ENCODE peak calls at places on chromosomes 16 and 17, in seven cellular contexts. One of them, this sample, is unnamed. For H3K4me1 and H3K9me3, the result is how much of the 10 kb centered on the place peaks cover.

GRCh38 chr17:39270923-39271322 is 45.2 kb upstream of the STAC2 start:
- DNase-seq in Panc1: peak
- DNase-seq in GM12878: no peak
- DNase-seq in Karpas-422: peak
- DNase-seq in cardiac muscle cell: no peak
- DNase-seq in kidney: no peak
- DNase-seq in H1: no peak
- DNase-seq in this sample: no peak

GRCh38 chr16:89697616-89698331 is 3.7 kb downstream of the SPATA2L start:
- DNase-seq in cardiac muscle cell: no peak
- DNase-seq in GM12878: no peak
- DNase-seq in kidney: peak
- DNase-seq in H1: no peak
- DNase-seq in Panc1: no peak
- DNase-seq in Karpas-422: no peak
- DNase-seq in this sample: no peak

GRCh38 chr17:2745317-2746037 is 4.0 kb downstream of the CCDC92B start:
- DNase-seq in GM12878: no peak
- DNase-seq in cardiac muscle cell: peak
- DNase-seq in kidney: no peak
- DNase-seq in H1: no peak
- DNase-seq in Panc1: no peak
- DNase-seq in Karpas-422: no peak
- DNase-seq in this sample: peak

GRCh38 chr17:10127819-10128375 is 70.5 kb downstream of the GAS7 start:
- DNase-seq in cardiac muscle cell: no peak
- DNase-seq in Karpas-422: peak
- DNase-seq in kidney: peak
- DNase-seq in Panc1: no peak
- DNase-seq in GM12878: no peak
- DNase-seq in H1: peak
- DNase-seq in this sample: peak

GRCh38 chr16:75555213-75555706 is 792 bp downstream of the TMEM231 start:
- DNase-seq in Karpas-422: peak
- DNase-seq in GM12878: no peak
- DNase-seq in H1: peak
- DNase-seq in kidney: peak
- DNase-seq in Panc1: peak
- DNase-seq in cardiac muscle cell: peak
- DNase-seq in this sample: peak

GRCh38 chr16:2150418-2151187 is 2.2 kb downstream of the RAB26 start:
- DNase-seq in H1: peak
- DNase-seq in kidney: peak
- DNase-seq in GM12878: no peak
- DNase-seq in Panc1: no peak
- DNase-seq in cardiac muscle cell: no peak
- DNase-seq in Karpas-422: peak
- DNase-seq in this sample: no peak

GRCh38 chr16:70476272-70477020 is 22.1 kb downstream of the FCSK start:
- DNase-seq in GM12878: peak
- DNase-seq in cardiac muscle cell: no peak
- DNase-seq in Karpas-422: peak
- DNase-seq in Panc1: no peak
- DNase-seq in kidney: peak
- DNase-seq in H1: no peak
- DNase-seq in this sample: no peak

GRCh38 chr16:74026373-74027281 is 270.0 kb upstream of the PSMD7 start:
- DNase-seq in H1: no peak
- DNase-seq in kidney: no peak
- DNase-seq in Karpas-422: no peak
- DNase-seq in GM12878: no peak
- DNase-seq in cardiac muscle cell: no peak
- DNase-seq in Panc1: no peak
- DNase-seq in this sample: no peak

GRCh38 chr16:89711601-89712475 is 8.9 kb downstream of the VPS9D1 start:
- DNase-seq in kidney: peak
- DNase-seq in H1: no peak
- DNase-seq in Karpas-422: peak
- DNase-seq in GM12878: no peak
- DNase-seq in cardiac muscle cell: peak
- DNase-seq in Panc1: no peak
- DNase-seq in this sample: no peak

GRCh38 chr16:53775821-53776431 is 72.0 kb downstream of the FTO start:
- DNase-seq in kidney: no peak
- DNase-seq in cardiac muscle cell: no peak
- DNase-seq in GM12878: no peak
- DNase-seq in Karpas-422: peak
- DNase-seq in Panc1: no peak
- DNase-seq in H1: no peak
- DNase-seq in this sample: peak

GRCh38 chr16:84672276-84673202 is 24.2 kb downstream of the KLHL36 start:
- DNase-seq in kidney: peak
- DNase-seq in Karpas-422: peak
- DNase-seq in Panc1: peak
- DNase-seq in cardiac muscle cell: peak
- DNase-seq in H1: peak
- DNase-seq in GM12878: no peak
- DNase-seq in this sample: peak

GRCh38 chr16:1054660-1055556 is 17.6 kb upstream of the SSTR5 start:
- DNase-seq in kidney: no peak
- DNase-seq in Karpas-422: peak
- DNase-seq in H1: no peak
- DNase-seq in Panc1: no peak
- DNase-seq in cardiac muscle cell: peak
- DNase-seq in GM12878: no peak
- DNase-seq in this sample: peak

GRCh38 chr16:73285336-73285735 is 237.4 kb upstream of the ZFHX3 start:
- DNase-seq in GM12878: no peak
- DNase-seq in Panc1: no peak
- DNase-seq in kidney: no peak
- DNase-seq in H1: no peak
- DNase-seq in cardiac muscle cell: no peak
- DNase-seq in Karpas-422: no peak
- DNase-seq in this sample: no peak

GRCh38 chr17:46121165-46121764 is 72.0 kb downstream of the KANSL1 start:
- DNase-seq in cardiac muscle cell: no peak
- DNase-seq in kidney: no peak
- DNase-seq in GM12878: peak
- DNase-seq in Panc1: no peak
- DNase-seq in Karpas-422: peak
- DNase-seq in H1: no peak
- DNase-seq in this sample: no peak

GRCh38 chr17:80605326-80606066 is 60.9 kb downstream of the RPTOR start:
- DNase-seq in GM12878: peak
- DNase-seq in H1: no peak
- DNase-seq in Karpas-422: peak
- DNase-seq in Panc1: peak
- DNase-seq in kidney: no peak
- DNase-seq in cardiac muscle cell: no peak
- DNase-seq in this sample: no peak

GRCh38 chr17:28173801-28174200 is 131.3 kb downstream of the NLK start:
- DNase-seq in Panc1: no peak
- DNase-seq in Karpas-422: no peak
- DNase-seq in H1: no peak
- DNase-seq in GM12878: no peak
- DNase-seq in cardiac muscle cell: peak
- DNase-seq in kidney: no peak
- DNase-seq in this sample: no peak

GRCh38 chr17:19769946-19770652 is 22.0 kb upstream of the ALDH3A1 start:
- DNase-seq in GM12878: no peak
- DNase-seq in cardiac muscle cell: no peak
- DNase-seq in Karpas-422: no peak
- DNase-seq in kidney: no peak
- DNase-seq in H1: no peak
- DNase-seq in Panc1: no peak
- DNase-seq in this sample: no peak

GRCh38 chr16:80947708-80948615 is 58.7 kb downstream of the CMC2 start:
- DNase-seq in kidney: no peak
- DNase-seq in GM12878: no peak
- DNase-seq in H1: no peak
- DNase-seq in Panc1: no peak
- DNase-seq in cardiac muscle cell: no peak
- DNase-seq in Karpas-422: no peak
- DNase-seq in this sample: no peak

GRCh38 chr17:1180958-1181768 is 1.4 kb upstream of the ABR start:
- DNase-seq in kidney: no peak
- DNase-seq in GM12878: no peak
- DNase-seq in cardiac muscle cell: peak
- DNase-seq in H1: no peak
- DNase-seq in Karpas-422: peak
- DNase-seq in Panc1: no peak
- DNase-seq in this sample: no peak

GRCh38 chr16:10619271-10619849 is 39.0 kb upstream of the EMP2 start:
- DNase-seq in Panc1: no peak
- DNase-seq in cardiac muscle cell: no peak
- DNase-seq in kidney: no peak
- DNase-seq in GM12878: no peak
- DNase-seq in Karpas-422: no peak
- DNase-seq in H1: no peak
- DNase-seq in this sample: peak

GRCh38 chr16:9911989-9912388 is 270.2 kb downstream of the GRIN2A start:
- DNase-seq in GM12878: no peak
- DNase-seq in Karpas-422: no peak
- DNase-seq in H1: no peak
- DNase-seq in Panc1: no peak
- DNase-seq in kidney: no peak
- DNase-seq in cardiac muscle cell: no peak
- DNase-seq in this sample: no peak

GRCh38 chr16:12590409-12590808 is 213.3 kb downstream of the CPPED1 start:
- DNase-seq in kidney: no peak
- DNase-seq in H1: no peak
- DNase-seq in GM12878: no peak
- DNase-seq in Panc1: no peak
- DNase-seq in Karpas-422: no peak
- DNase-seq in cardiac muscle cell: no peak
- DNase-seq in this sample: no peak

GRCh38 chr17:29215717-29216116 is 30.9 kb upstream of the CRYBA1 start:
- DNase-seq in cardiac muscle cell: no peak
- DNase-seq in GM12878: no peak
- DNase-seq in Karpas-422: no peak
- DNase-seq in kidney: no peak
- DNase-seq in Panc1: no peak
- DNase-seq in H1: no peak
- DNase-seq in this sample: no peak

GRCh38 chr16:20049831-20050230 is 23.9 kb downstream of the GPR139 start:
- DNase-seq in Karpas-422: no peak
- DNase-seq in Panc1: no peak
- DNase-seq in kidney: no peak
- DNase-seq in GM12878: no peak
- DNase-seq in cardiac muscle cell: no peak
- DNase-seq in H1: no peak
- DNase-seq in this sample: no peak

GRCh38 chr17:33330877-33331276 is 37.8 kb upstream of the ASIC2 start:
- DNase-seq in H1: no peak
- DNase-seq in cardiac muscle cell: no peak
- DNase-seq in Karpas-422: peak
- DNase-seq in GM12878: no peak
- DNase-seq in Panc1: no peak
- DNase-seq in kidney: no peak
- DNase-seq in this sample: no peak

GRCh38 chr16:84928679-84929420 is 82.5 kb downstream of the ZDHHC7 start:
- DNase-seq in H1: no peak
- DNase-seq in cardiac muscle cell: no peak
- DNase-seq in kidney: peak
- DNase-seq in Panc1: no peak
- DNase-seq in GM12878: no peak
- DNase-seq in Karpas-422: peak
- DNase-seq in this sample: peak

GRCh38 chr17:40068584-40068916 is 5.8 kb downstream of the THRA start:
- DNase-seq in kidney: no peak
- DNase-seq in Panc1: no peak
- DNase-seq in H1: no peak
- DNase-seq in cardiac muscle cell: no peak
- DNase-seq in GM12878: no peak
- DNase-seq in Karpas-422: no peak
- DNase-seq in this sample: no peak

GRCh38 chr16:64058685-64059084 is 1063.2 kb downstream of the CDH11 start:
- DNase-seq in cardiac muscle cell: no peak
- DNase-seq in kidney: no peak
- DNase-seq in Karpas-422: no peak
- DNase-seq in Panc1: no peak
- DNase-seq in H1: no peak
- DNase-seq in GM12878: no peak
- DNase-seq in this sample: no peak

GRCh38 chr17:80080081-80080480 is 21.3 kb upstream of the GAA start:
- DNase-seq in H1: no peak
- DNase-seq in GM12878: no peak
- DNase-seq in Panc1: no peak
- DNase-seq in kidney: no peak
- DNase-seq in cardiac muscle cell: no peak
- DNase-seq in Karpas-422: no peak
- DNase-seq in this sample: no peak

DNA sequence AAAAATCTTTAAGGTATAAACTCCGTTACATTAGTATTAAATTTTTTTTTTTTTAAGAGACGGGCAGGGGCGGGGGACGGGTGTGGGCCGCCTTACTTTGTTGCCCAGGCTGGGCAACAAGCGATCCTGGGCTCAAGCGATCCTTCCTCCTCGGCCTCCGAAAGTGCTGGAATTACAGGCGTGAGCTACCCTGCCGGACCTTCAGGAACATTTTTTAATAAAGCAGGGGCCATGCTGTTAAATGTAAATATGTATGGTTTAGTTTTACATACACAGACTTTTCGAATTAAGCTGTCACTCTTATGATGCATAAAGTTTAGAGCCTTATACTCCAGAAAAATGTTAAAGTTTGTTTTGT is 2.4 kb downstream of the PPM1D start:
- DNase-seq in Panc1: no peak
- DNase-seq in Karpas-422: no peak
- DNase-seq in kidney: no peak
- DNase-seq in H1: no peak
- DNase-seq in cardiac muscle cell: no peak
- DNase-seq in GM12878: no peak
- DNase-seq in this sample: no peak
- H3K4me1 ChIP-seq in Panc1: under half
- H3K4me1 ChIP-seq in Karpas-422: under half
- H3K4me1 ChIP-seq in kidney: under half
- H3K4me1 ChIP-seq in H1: under half
- H3K4me1 ChIP-seq in cardiac muscle cell: under half
- H3K4me1 ChIP-seq in GM12878: under half
- H3K4me1 ChIP-seq in this sample: half or more

GRCh38 chr17:21511368-21512195 is 135.4 kb downstream of the KCNJ12 start:
- DNase-seq in Panc1: peak
- DNase-seq in cardiac muscle cell: peak
- DNase-seq in Karpas-422: peak
- DNase-seq in GM12878: no peak
- DNase-seq in kidney: peak
- DNase-seq in H1: peak
- DNase-seq in this sample: peak
- H3K4me3 ChIP-seq in Panc1: peak
- H3K4me3 ChIP-seq in cardiac muscle cell: peak
- H3K4me3 ChIP-seq in Karpas-422: no peak
- H3K4me3 ChIP-seq in GM12878: no peak
- H3K4me3 ChIP-seq in kidney: peak
- H3K4me3 ChIP-seq in H1: peak
- H3K4me3 ChIP-seq in this sample: peak

GRCh38 chr17:16552637-16553045 is 16.4 kb downstream of the ZNF287 start:
- DNase-seq in GM12878: no peak
- DNase-seq in H1: no peak
- DNase-seq in Panc1: no peak
- DNase-seq in Karpas-422: no peak
- DNase-seq in kidney: no peak
- DNase-seq in cardiac muscle cell: no peak
- DNase-seq in this sample: no peak
- H3K9me3 ChIP-seq in GM12878: under half
- H3K9me3 ChIP-seq in H1: half or more
- H3K9me3 ChIP-seq in Panc1: half or more
- H3K9me3 ChIP-seq in Karpas-422: half or more
- H3K9me3 ChIP-seq in kidney: half or more
- H3K9me3 ChIP-seq in cardiac muscle cell: under half
- H3K9me3 ChIP-seq in this sample: half or more

GRCh38 chr17:51853857-51854256 is 304.7 kb downstream of the CA10 start:
- DNase-seq in kidney: no peak
- DNase-seq in Panc1: no peak
- DNase-seq in Karpas-422: no peak
- DNase-seq in cardiac muscle cell: no peak
- DNase-seq in GM12878: no peak
- DNase-seq in H1: no peak
- DNase-seq in this sample: no peak
- H3K4me1 ChIP-seq in kidney: under half
- H3K4me1 ChIP-seq in Panc1: under half
- H3K4me1 ChIP-seq in Karpas-422: under half
- H3K4me1 ChIP-seq in cardiac muscle cell: under half
- H3K4me1 ChIP-seq in GM12878: under half
- H3K4me1 ChIP-seq in H1: under half
- H3K4me1 ChIP-seq in this sample: under half